ENCODE peak calls at places on chromosomes 5 and 9, in six cellular contexts. G, C, E, N, V and Q are unnamed samples.

GRCh38 chr5:150627731-150628545 is 12.5 kb upstream of the SYNPO start:
- DNase-seq in G (peak), C (no peak), E (peak), N (no peak), V (no peak), Q (peak)

GRCh38 chr9:16337322-16338029 is 533.0 kb downstream of the BNC2 start:
- DNase-seq in G (peak), C (no peak), E (peak), N (no peak), V (peak), Q (no peak)

GRCh38 chr9:115691097-115691496 is 462.5 kb upstream of the PAPPA start:
- DNase-seq in G (peak), C (no peak), E (peak), N (no peak), V (peak), Q (no peak)

GRCh38 chr9:90815183-90815943 is 13.7 kb downstream of the SYK start:
- DNase-seq in G (no peak), C (no peak), E (peak), N (no peak), V (no peak), Q (no peak)

GRCh38 chr9:61665829-61666228 is 476.0 kb downstream of the SPATA31A7 start:
- DNase-seq in G (no peak), C (peak), E (no peak), N (no peak), V (no peak), Q (no peak)

GRCh38 chr5:180495991-180496741 is 2.0 kb downstream of the CNOT6 start:
- DNase-seq in G (no peak), C (no peak), E (no peak), N (no peak), V (no peak), Q (no peak)

GRCh38 chr5:111582962-111583669 is 70.8 kb upstream of the STARD4 start:
- DNase-seq in G (peak), C (no peak), E (peak), N (no peak), V (no peak), Q (peak)

GRCh38 chr5:109192543-109193281 is 217.1 kb downstream of the PJA2 start:
- DNase-seq in G (no peak), C (no peak), E (no peak), N (no peak), V (no peak), Q (no peak)

GRCh38 chr5:156473271-156473935 is 146.4 kb downstream of the SGCD start:
- DNase-seq in G (peak), C (no peak), E (peak), N (no peak), V (peak), Q (peak)

GRCh38 chr5:180640301-180640764 is 9.1 kb downstream of the FLT4 start:
- DNase-seq in G (no peak), C (no peak), E (no peak), N (no peak), V (no peak), Q (no peak)

DNA sequence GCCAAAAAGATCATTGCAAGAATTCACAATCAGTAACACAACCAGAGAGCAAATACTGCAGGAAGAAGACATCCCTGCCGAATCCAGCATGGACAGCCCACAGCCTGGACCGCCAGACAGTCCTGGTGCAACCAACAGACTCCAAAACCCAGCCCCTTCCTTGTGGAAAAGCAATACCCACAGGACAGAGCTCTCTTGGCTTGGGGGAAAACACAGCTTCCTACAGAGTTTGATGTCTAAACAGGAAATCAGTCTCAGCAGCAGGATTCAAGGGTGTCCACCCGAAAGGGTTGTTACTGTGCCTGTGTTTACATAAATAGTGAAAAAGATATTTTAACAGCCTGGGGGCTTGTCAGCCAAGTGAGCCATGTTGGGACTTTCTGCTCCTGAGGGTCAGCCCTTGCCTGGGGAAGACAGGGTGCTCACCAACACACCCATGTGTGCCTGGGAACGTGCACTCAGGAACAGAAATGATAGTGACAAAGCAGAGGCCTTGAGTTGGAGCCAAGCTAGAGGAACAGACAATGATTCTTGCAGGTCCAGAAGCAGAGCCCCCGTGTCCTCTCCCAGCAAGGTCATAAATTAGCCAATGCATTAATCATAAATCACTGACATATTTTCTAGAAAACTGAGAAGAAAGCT is 106.1 kb downstream of the SEMA5A start:
- DNase-seq in G (peak), C (peak), E (peak), N (no peak), V (no peak), Q (no peak)
- H3K27ac ChIP-seq in G (peak), C (no peak), E (peak), N (peak), V (no peak), Q (no peak)

GRCh38 chr9:2691212-2691611 is 26.1 kb upstream of the KCNV2 start:
- DNase-seq in G (peak), C (no peak), E (no peak), N (no peak), V (no peak), Q (no peak)
- H3K27ac ChIP-seq in G (no peak), C (no peak), E (no peak), N (peak), V (no peak), Q (no peak)

GRCh38 chr5:188488-189481 is 2.5 kb upstream of the LRRC14B start:
- DNase-seq in G (peak), C (peak), E (peak), N (peak), V (peak), Q (peak)
- H3K27ac ChIP-seq in G (no peak), C (no peak), E (no peak), N (peak), V (no peak), Q (no peak)

GRCh38 chr5:177307544-177308363 is 3.9 kb downstream of the MXD3 start:
- DNase-seq in G (no peak), C (no peak), E (no peak), N (no peak), V (no peak), Q (peak)
- H3K27ac ChIP-seq in G (no peak), C (no peak), E (no peak), N (peak), V (no peak), Q (peak)

GRCh38 chr5:66891184-66891925 is 295.2 kb downstream of the MAST4 start:
- DNase-seq in G (peak), C (no peak), E (peak), N (no peak), V (peak), Q (no peak)
- H3K27ac ChIP-seq in G (no peak), C (no peak), E (no peak), N (peak), V (peak), Q (no peak)